ENCODE peak calls at places on chromosomes 12 and 14, in four cellular contexts. K is NCI-H82, W is IMR-90, B is GDM1. Z is an unnamed sample.

GRCh38 chr12:98868076-98868475 is 223.0 kb downstream of the APAF1 start:
- DNase-seq in K (no peak), W (no peak), B (no peak), Z (no peak)

GRCh38 chr14:47040490-47040889 is 388.9 kb upstream of the RPL10L start:
- DNase-seq in K (peak), W (no peak), B (no peak), Z (no peak)

GRCh38 chr12:7856516-7856915 is 16.2 kb downstream of the SLC2A14 start:
- DNase-seq in K (no peak), W (peak), B (no peak), Z (no peak)

GRCh38 chr14:98226411-98226810 is 1045.6 kb downstream of the BCL11B start:
- DNase-seq in K (peak), W (no peak), B (no peak), Z (no peak)

GRCh38 chr12:3185260-3185870 is 108.2 kb downstream of the TSPAN9 start:
- DNase-seq in K (no peak), W (no peak), B (no peak), Z (no peak)

GRCh38 chr14:106681161-106681955 is 1155.0 kb downstream of the TMEM121 start:
- DNase-seq in K (peak), W (no peak), B (no peak), Z (no peak)

GRCh38 chr14:60721331-60722162 is 2.6 kb downstream of the SIX4 start:
- DNase-seq in K (peak), W (peak), B (no peak), Z (peak)

GRCh38 chr14:30179381-30180130 is 251.9 kb upstream of the PRKD1 start:
- DNase-seq in K (no peak), W (no peak), B (no peak), Z (no peak)

GRCh38 chr12:95653761-95654546 is 102.7 kb upstream of the USP44 start:
- DNase-seq in K (no peak), W (peak), B (no peak), Z (no peak)

GRCh38 chr12:104723895-104724294 is 234.2 kb downstream of the SLC41A2 start:
- DNase-seq in K (no peak), W (no peak), B (no peak), Z (no peak)

GRCh38 chr14:50773632-50774541 is 57.1 kb downstream of the NIN start:
- DNase-seq in K (peak), W (peak), B (no peak), Z (no peak)

GRCh38 chr14:34262511-34262910 is 199.5 kb downstream of the SPTSSA start:
- DNase-seq in K (no peak), W (no peak), B (no peak), Z (no peak)

GRCh38 chr12:108468149-108468968 is 46.7 kb upstream of the FICD start:
- DNase-seq in K (no peak), W (peak), B (no peak), Z (peak)

GRCh38 chr12:128078311-128078851 is 188.6 kb upstream of the TMEM132C start:
- DNase-seq in K (peak), W (no peak), B (no peak), Z (no peak)

GRCh38 chr12:88578274-88578673 is 2.0 kb downstream of the KITLG start:
- DNase-seq in K (peak), W (no peak), B (no peak), Z (no peak)

GRCh38 chr12:25249951-25250738 is 584 bp downstream of the KRAS start:
- DNase-seq in K (peak), W (peak), B (peak), Z (peak)

GRCh38 chr14:52286659-52287649 is 19.5 kb downstream of the PTGDR start:
- DNase-seq in K (no peak), W (peak), B (no peak), Z (no peak)

GRCh38 chr14:101559624-101560533 is 1.4 kb upstream of the DIO3 start:
- DNase-seq in K (peak), W (peak), B (no peak), Z (no peak)

Z was measured in immature natural killer cell.